ENCODE peak calls at places on chromosomes 12 and 14, in four cellular contexts. M is NCI-H510A treated with DMSO at 0.1 percent for 48 hours; N is nucleus accumbens; Y is stimulated activated CD4-positive, alpha-beta T cell treated with anti-CD3 and anti-CD28 coated beads, Interleukin-1b, Interleukin-23, amount 100 ng/mL, for 1 hour. K is an unnamed sample.

GRCh38 chr12:117069926-117070900 is 29.0 kb downstream of the TESC start:
- DNase-seq in N (no peak), Y (no peak), M (no peak), K (no peak)

GRCh38 chr12:54932038-54932437 is 52.5 kb downstream of the TESPA1 start:
- DNase-seq in M (no peak), Y (no peak), N (no peak), K (no peak)

GRCh38 chr12:99029502-99030271 is 384.6 kb downstream of the APAF1 start:
- DNase-seq in Y (no peak), M (peak; percentile 53), N (no peak), K (no peak)

GRCh38 chr12:127399451-127399850 is 867.5 kb upstream of the TMEM132C start:
- DNase-seq in N (no peak), M (no peak), Y (no peak), K (no peak)

GRCh38 chr12:93766802-93767523 is 89.8 kb downstream of the CRADD start:
- DNase-seq in Y (no peak), N (no peak), M (peak; percentile 9), K (no peak)

GRCh38 chr12:93441111-93441616 is 583 bp downstream of the UBE2N start:
- DNase-seq in N (no peak), Y (no peak), M (no peak), K (peak; percentile 35)

GRCh38 chr12:80868576-80868975 is 69.2 kb downstream of the LIN7A start:
- DNase-seq in M (no peak), Y (no peak), N (no peak), K (no peak)

GRCh38 chr12:114658002-114658441 is 26.0 kb downstream of the TBX3 start:
- DNase-seq in Y (no peak), N (no peak), M (no peak), K (no peak)

GRCh38 chr14:63045234-63045611 is at the start of gene KCNH5:
- DNase-seq in Y (no peak), M (peak; percentile 75), N (no peak), K (no peak)

GRCh38 chr14:79967001-79967400 is 244.3 kb downstream of the DIO2 start:
- DNase-seq in M (no peak), Y (no peak), N (no peak), K (no peak)

GRCh38 chr12:72057330-72057911 is 118.8 kb downstream of the TPH2 start:
- DNase-seq in N (no peak), M (peak; percentile 20), Y (no peak), K (no peak)

GRCh38 chr12:76633415-76633814 is 73.8 kb upstream of the OSBPL8 start:
- DNase-seq in Y (no peak), N (no peak), M (no peak), K (no peak)

GRCh38 chr12:6262635-6263034 is 47.8 kb upstream of the PLEKHG6 start:
- DNase-seq in M (peak; percentile 46), Y (no peak), N (no peak), K (no peak)

GRCh38 chr14:96204151-96205058 is at the start of gene BDKRB2:
- DNase-seq in Y (no peak), M (peak; percentile 91), N (no peak), K (peak; percentile 19)

GRCh38 chr12:65313704-65314317 is 35.3 kb downstream of the MSRB3 start:
- DNase-seq in N (no peak), M (peak; percentile 43), Y (no peak), K (no peak)

GRCh38 chr14:95197498-95198010 is 40.2 kb upstream of the DICER1 start:
- DNase-seq in N (no peak), Y (no peak), M (peak; percentile 71), K (no peak)